ENCODE peak calls at places on chromosomes 7 and 10, in ten cellular contexts. V is NB4, C is choroid plexus epithelial cell, X is heart left ventricle, O is psoas muscle, E is DND-41, F is right lobe of liver, Q is transverse colon, J is pancreas, U is Peyer's patch. G is an unnamed sample.

GRCh38 chr10:79374312-79375191 is 27.3 kb downstream of the PPIF start:
- DNase-seq in V (peak; percentile 75), C (peak; percentile 78), X (peak; percentile 78), O (peak; percentile 90), E (peak; percentile 72), F (peak; percentile 83), Q (peak; percentile 84), J (peak; percentile 97), U (peak; percentile 83), G (peak; percentile 76)

GRCh38 chr7:5478568-5479045 is 55.0 kb upstream of the TNRC18 start:
- DNase-seq in V (peak; percentile 64), C (no peak), X (no peak), O (no peak), E (no peak), F (no peak), Q (no peak), J (no peak), U (peak; percentile 48), G (no peak)

GRCh38 chr7:139661043-139661440 is 116.8 kb downstream of the HIPK2 start:
- DNase-seq in V (no peak), C (no peak), X (no peak), O (no peak), E (no peak), F (no peak), Q (no peak), J (no peak), U (no peak), G (no peak)

GRCh38 chr10:29381230-29381563 is 92.3 kb downstream of the LYZL1 start:
- DNase-seq in V (no peak), C (no peak), X (no peak), O (no peak), E (no peak), F (no peak), Q (no peak), J (no peak), U (no peak), G (no peak)

GRCh38 chr7:20146461-20146860 is 70.7 kb downstream of the MACC1 start:
- DNase-seq in V (no peak), C (peak; percentile 53), X (no peak), O (no peak), E (no peak), F (no peak), Q (no peak), J (no peak), U (no peak), G (peak; percentile 32)

GRCh38 chr7:128845987-128846386 is 15.8 kb downstream of the FLNC start:
- DNase-seq in V (no peak), C (no peak), X (no peak), O (no peak), E (no peak), F (no peak), Q (no peak), J (no peak), U (no peak), G (no peak)

GRCh38 chr7:105325225-105325904 is 63.4 kb downstream of the SRPK2 start:
- DNase-seq in V (no peak), C (no peak), X (no peak), O (no peak), E (no peak), F (no peak), Q (no peak), J (no peak), U (no peak), G (no peak)

GRCh38 chr10:89369142-89370105 is 8.4 kb upstream of the IFIT1B start:
- DNase-seq in V (peak; percentile 51), C (peak; percentile 79), X (no peak), O (no peak), E (no peak), F (peak; percentile 60), Q (no peak), J (no peak), U (no peak), G (peak; percentile 75)

GRCh38 chr10:77328272-77328816 is 309.3 kb downstream of the KCNMA1 start:
- DNase-seq in V (peak; percentile 46), C (peak; percentile 63), X (no peak), O (no peak), E (peak; percentile 56), F (no peak), Q (no peak), J (no peak), U (no peak), G (peak; percentile 62)

GRCh38 chr10:985361-985760 is 2.9 kb upstream of the GTPBP4 start:
- DNase-seq in V (no peak), C (no peak), X (no peak), O (no peak), E (no peak), F (no peak), Q (no peak), J (no peak), U (no peak), G (no peak)

GRCh38 chr7:151987748-151988529 is 31.7 kb downstream of the GALNTL5 start:
- DNase-seq in V (no peak), C (peak; percentile 87), X (no peak), O (peak; percentile 54), E (no peak), F (no peak), Q (no peak), J (no peak), U (no peak), G (peak; percentile 61)

GRCh38 chr10:97514344-97514743 is 15.6 kb downstream of the UBTD1 start:
- DNase-seq in V (no peak), C (no peak), X (peak; percentile 41), O (no peak), E (no peak), F (no peak), Q (no peak), J (no peak), U (no peak), G (no peak)

GRCh38 chr10:124604214-124605000 is 139.8 kb downstream of the FAM53B start:
- DNase-seq in V (no peak), C (no peak), X (no peak), O (peak; percentile 60), E (no peak), F (no peak), Q (no peak), J (no peak), U (no peak), G (no peak)

GRCh38 chr10:97632949-97633884 is at the start of gene MORN4:
- DNase-seq in V (no peak), C (peak; percentile 92), X (peak; percentile 96), O (peak; percentile 96), E (no peak), F (peak; percentile 95), Q (peak; percentile 93), J (peak; percentile 94), U (peak; percentile 92), G (peak; percentile 92)

GRCh38 chr7:103065666-103066065 is 8.9 kb downstream of the FBXL13 start:
- DNase-seq in V (peak; percentile 85), C (peak; percentile 42), X (no peak), O (no peak), E (peak; percentile 50), F (no peak), Q (peak; percentile 21), J (no peak), U (no peak), G (peak; percentile 46)
- TF ChIP-seq CTCF in V (peak; percentile 97), C (peak; percentile 70), X (no peak), O (peak; percentile 30), E (peak; percentile 65), F (peak; percentile 42), Q (peak; percentile 12), J (no peak), U (peak; percentile 16), G (peak; percentile 65)

DNA sequence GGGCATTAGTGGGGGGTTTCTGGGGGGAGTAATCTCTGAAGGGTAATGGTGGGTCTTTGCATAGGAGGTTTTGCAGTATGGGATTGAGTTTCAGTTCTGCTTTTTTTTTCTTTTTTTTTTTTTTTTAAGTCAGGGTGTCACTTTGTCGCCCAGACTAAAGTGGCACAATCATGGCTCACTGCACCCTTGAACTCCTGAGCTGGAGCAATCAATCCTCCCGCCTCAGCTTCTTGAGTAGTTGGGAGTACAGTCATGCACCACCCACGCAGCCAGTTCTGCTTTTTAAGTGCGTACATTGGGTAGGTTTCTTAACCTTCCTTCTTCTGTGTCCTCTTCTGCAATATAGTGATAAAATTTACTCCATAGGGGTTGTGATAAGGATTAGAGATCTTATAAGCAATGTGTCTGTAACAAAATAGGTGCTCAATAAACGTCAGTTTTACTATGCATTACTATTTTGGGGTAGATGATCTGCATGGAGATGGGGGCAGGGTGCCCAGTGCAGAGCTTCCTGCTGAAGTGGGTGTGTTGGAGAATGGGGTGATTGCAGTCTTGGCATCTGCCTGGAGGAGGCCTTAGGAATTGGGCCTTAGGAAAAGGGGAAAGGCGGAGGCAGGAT is 9.6 kb downstream of the KAZALD1 start:
- DNase-seq in V (peak; percentile 100), C (peak; percentile 21), X (no peak), O (no peak), E (no peak), F (no peak), Q (peak; percentile 24), J (no peak), U (no peak), G (peak; percentile 29)
- H3K4me3 ChIP-seq in V (no peak overlapping the region), C (no peak overlapping the region), X (no peak overlapping the region), O (no peak overlapping the region), E (no peak overlapping the region), F (no peak overlapping the region), Q (no peak overlapping the region), J (no peak overlapping the region), U (no peak overlapping the region), G (no peak overlapping the region)

GRCh38 chr7:141011443-141011842 is 3.3 kb downstream of the MRPS33 start:
- DNase-seq in V (no peak), C (no peak), X (no peak), O (no peak), E (no peak), F (no peak), Q (no peak), J (no peak), U (no peak), G (no peak)

GRCh38 chr7:141013345-141013715 is 1.4 kb downstream of the MRPS33 start:
- DNase-seq in V (no peak), C (no peak), X (no peak), O (no peak), E (no peak), F (no peak), Q (no peak), J (no peak), U (no peak), G (no peak)

GRCh38 chr7:141012696-141013344 is 1.9 kb downstream of the MRPS33 start:
- DNase-seq in V (no peak), C (no peak), X (no peak), O (no peak), E (no peak), F (no peak), Q (no peak), J (no peak), U (no peak), G (no peak)

GRCh38 chr7:141014091-141014490 is 661 bp downstream of the MRPS33 start:
- DNase-seq in V (no peak), C (peak; percentile 35), X (no peak), O (no peak), E (no peak), F (no peak), Q (no peak), J (no peak), U (no peak), G (peak; percentile 57)

GRCh38 chr7:141012044-141012685 is 2.6 kb downstream of the MRPS33 start:
- DNase-seq in V (peak; percentile 79), C (peak; percentile 76), X (peak; percentile 39), O (peak; percentile 58), E (peak; percentile 79), F (peak; percentile 66), Q (peak; percentile 79), J (no peak), U (peak; percentile 67), G (peak; percentile 75)
- TF ChIP-seq CTCF in V (peak; percentile 68), C (peak; percentile 73), X (peak; percentile 15), O (peak; percentile 58), E (peak; percentile 80), F (peak; percentile 47), Q (peak; percentile 71), J (peak; percentile 35), U (peak; percentile 85), G (peak; percentile 67)

GRCh38 chr7:64888901-64889685 is 14.0 kb upstream of the ZNF273 start:
- DNase-seq in V (peak; percentile 76), C (no peak), X (no peak), O (no peak), E (no peak), F (no peak), Q (peak; percentile 35), J (peak; percentile 74), U (no peak), G (no peak)
- H3K4me3 ChIP-seq in V (peak overlapping the region; percentile 59), C (peak overlapping the region; percentile 46), X (peak overlapping the region; percentile 49), O (peak overlapping the region; percentile 66), E (no peak overlapping the region), F (peak overlapping the region; percentile 36), Q (peak overlapping the region; percentile 30), J (peak overlapping the region; percentile 50), U (peak overlapping the region; percentile 45), G (peak overlapping the region; percentile 47)